ENCODE peak calls at places on chromosomes 13 and 19, in six cellular contexts. One of them, this sample, is unnamed.

GRCh38 chr19:39110263-39110967 is 15.2 kb upstream of the PAK4 start:
- DNase-seq in stimulated activated CD4-positive, alpha-beta T cell treated with anti-CD3 and anti-CD28 coated beads, Interleukin-4, amount 100 ng/mL, for 1 hour: peak; percentile 77
- DNase-seq in GF-D8: no peak
- DNase-seq in tibial nerve: peak; percentile 33
- DNase-seq in breast epithelium: peak; percentile 61
- DNase-seq in GM23338: peak; percentile 75
- DNase-seq in this sample: peak; percentile 58

GRCh38 chr19:1136201-1136600 is 32.4 kb downstream of the GPX4 start:
- DNase-seq in tibial nerve: no peak
- DNase-seq in GM23338: no peak
- DNase-seq in GF-D8: no peak
- DNase-seq in breast epithelium: peak; percentile 59
- DNase-seq in stimulated activated CD4-positive, alpha-beta T cell treated with anti-CD3 and anti-CD28 coated beads, Interleukin-4, amount 100 ng/mL, for 1 hour: no peak
- DNase-seq in this sample: no peak

GRCh38 chr13:112562786-112563383 is 25.1 kb downstream of the TUBGCP3 start:
- DNase-seq in stimulated activated CD4-positive, alpha-beta T cell treated with anti-CD3 and anti-CD28 coated beads, Interleukin-4, amount 100 ng/mL, for 1 hour: no peak
- DNase-seq in tibial nerve: no peak
- DNase-seq in GF-D8: no peak
- DNase-seq in GM23338: no peak
- DNase-seq in breast epithelium: no peak
- DNase-seq in this sample: no peak

GRCh38 chr13:67229438-67230242 is 496 bp downstream of the PCDH9 start:
- DNase-seq in stimulated activated CD4-positive, alpha-beta T cell treated with anti-CD3 and anti-CD28 coated beads, Interleukin-4, amount 100 ng/mL, for 1 hour: no peak
- DNase-seq in tibial nerve: no peak
- DNase-seq in GM23338: peak; percentile 10
- DNase-seq in GF-D8: no peak
- DNase-seq in breast epithelium: no peak
- DNase-seq in this sample: no peak

GRCh38 chr13:46778879-46779278 is 18.1 kb downstream of the ESD start:
- DNase-seq in GF-D8: no peak
- DNase-seq in stimulated activated CD4-positive, alpha-beta T cell treated with anti-CD3 and anti-CD28 coated beads, Interleukin-4, amount 100 ng/mL, for 1 hour: no peak
- DNase-seq in breast epithelium: no peak
- DNase-seq in tibial nerve: no peak
- DNase-seq in GM23338: no peak
- DNase-seq in this sample: no peak

GRCh38 chr13:91399189-91400093 is 1.0 kb downstream of the GPC5 start:
- DNase-seq in GM23338: peak; percentile 43
- DNase-seq in tibial nerve: no peak
- DNase-seq in breast epithelium: no peak
- DNase-seq in stimulated activated CD4-positive, alpha-beta T cell treated with anti-CD3 and anti-CD28 coated beads, Interleukin-4, amount 100 ng/mL, for 1 hour: peak; percentile 9
- DNase-seq in GF-D8: no peak
- DNase-seq in this sample: no peak

GRCh38 chr13:31199849-31200635 is at the start of gene B3GLCT:
- DNase-seq in breast epithelium: peak; percentile 48
- DNase-seq in GM23338: peak; percentile 81
- DNase-seq in GF-D8: no peak
- DNase-seq in tibial nerve: peak; percentile 51
- DNase-seq in stimulated activated CD4-positive, alpha-beta T cell treated with anti-CD3 and anti-CD28 coated beads, Interleukin-4, amount 100 ng/mL, for 1 hour: peak; percentile 79
- DNase-seq in this sample: peak; percentile 65

GRCh38 chr19:4639531-4640246 is 373 bp downstream of the TNFAIP8L1 start:
- DNase-seq in GM23338: no peak
- DNase-seq in stimulated activated CD4-positive, alpha-beta T cell treated with anti-CD3 and anti-CD28 coated beads, Interleukin-4, amount 100 ng/mL, for 1 hour: no peak
- DNase-seq in breast epithelium: no peak
- DNase-seq in tibial nerve: no peak
- DNase-seq in GF-D8: no peak
- DNase-seq in this sample: no peak

GRCh38 chr19:49560358-49560900 is 19.9 kb downstream of the NOSIP start:
- DNase-seq in tibial nerve: no peak
- DNase-seq in GF-D8: no peak
- DNase-seq in GM23338: no peak
- DNase-seq in breast epithelium: peak; percentile 31
- DNase-seq in stimulated activated CD4-positive, alpha-beta T cell treated with anti-CD3 and anti-CD28 coated beads, Interleukin-4, amount 100 ng/mL, for 1 hour: peak; percentile 38
- DNase-seq in this sample: no peak

GRCh38 chr19:53328967-53329366 is 4.6 kb upstream of the ZNF845 start:
- DNase-seq in stimulated activated CD4-positive, alpha-beta T cell treated with anti-CD3 and anti-CD28 coated beads, Interleukin-4, amount 100 ng/mL, for 1 hour: no peak
- DNase-seq in tibial nerve: no peak
- DNase-seq in GF-D8: no peak
- DNase-seq in breast epithelium: no peak
- DNase-seq in GM23338: peak; percentile 75
- DNase-seq in this sample: no peak

GRCh38 chr13:33994198-33994597 is 176.2 kb downstream of the RFC3 start:
- DNase-seq in GM23338: no peak
- DNase-seq in tibial nerve: no peak
- DNase-seq in GF-D8: no peak
- DNase-seq in breast epithelium: no peak
- DNase-seq in stimulated activated CD4-positive, alpha-beta T cell treated with anti-CD3 and anti-CD28 coated beads, Interleukin-4, amount 100 ng/mL, for 1 hour: no peak
- DNase-seq in this sample: no peak

GRCh38 chr13:48142437-48142836 is 47.5 kb upstream of the MED4 start:
- DNase-seq in GM23338: no peak
- DNase-seq in tibial nerve: no peak
- DNase-seq in GF-D8: peak; percentile 95
- DNase-seq in stimulated activated CD4-positive, alpha-beta T cell treated with anti-CD3 and anti-CD28 coated beads, Interleukin-4, amount 100 ng/mL, for 1 hour: no peak
- DNase-seq in breast epithelium: no peak
- DNase-seq in this sample: no peak

GRCh38 chr13:79183231-79183630 is 222.8 kb downstream of the RBM26 start:
- DNase-seq in stimulated activated CD4-positive, alpha-beta T cell treated with anti-CD3 and anti-CD28 coated beads, Interleukin-4, amount 100 ng/mL, for 1 hour: no peak
- DNase-seq in breast epithelium: no peak
- DNase-seq in GF-D8: no peak
- DNase-seq in tibial nerve: no peak
- DNase-seq in GM23338: no peak
- DNase-seq in this sample: no peak

GRCh38 chr19:29811125-29812079 is at the start of gene CCNE1:
- DNase-seq in GM23338: peak; percentile 85
- DNase-seq in GF-D8: peak; percentile 51
- DNase-seq in tibial nerve: peak; percentile 88
- DNase-seq in stimulated activated CD4-positive, alpha-beta T cell treated with anti-CD3 and anti-CD28 coated beads, Interleukin-4, amount 100 ng/mL, for 1 hour: peak; percentile 98
- DNase-seq in breast epithelium: peak; percentile 83
- DNase-seq in this sample: peak; percentile 88

GRCh38 chr13:31896427-31896826 is 135.1 kb upstream of the FRY start:
- DNase-seq in stimulated activated CD4-positive, alpha-beta T cell treated with anti-CD3 and anti-CD28 coated beads, Interleukin-4, amount 100 ng/mL, for 1 hour: no peak
- DNase-seq in GM23338: no peak
- DNase-seq in GF-D8: no peak
- DNase-seq in tibial nerve: no peak
- DNase-seq in breast epithelium: no peak
- DNase-seq in this sample: no peak

GRCh38 chr19:7701654-7702457 is at the start of gene FCER2:
- DNase-seq in tibial nerve: no peak
- DNase-seq in GM23338: no peak
- DNase-seq in breast epithelium: no peak
- DNase-seq in GF-D8: no peak
- DNase-seq in stimulated activated CD4-positive, alpha-beta T cell treated with anti-CD3 and anti-CD28 coated beads, Interleukin-4, amount 100 ng/mL, for 1 hour: no peak
- DNase-seq in this sample: no peak

GRCh38 chr19:46861691-46862503 is 1.1 kb downstream of the ARHGAP35 start:
- DNase-seq in stimulated activated CD4-positive, alpha-beta T cell treated with anti-CD3 and anti-CD28 coated beads, Interleukin-4, amount 100 ng/mL, for 1 hour: no peak
- DNase-seq in GF-D8: no peak
- DNase-seq in breast epithelium: no peak
- DNase-seq in tibial nerve: no peak
- DNase-seq in GM23338: peak; percentile 43
- DNase-seq in this sample: no peak

GRCh38 chr13:34462843-34463242 is 479.2 kb upstream of the NBEA start:
- DNase-seq in GM23338: no peak
- DNase-seq in tibial nerve: no peak
- DNase-seq in stimulated activated CD4-positive, alpha-beta T cell treated with anti-CD3 and anti-CD28 coated beads, Interleukin-4, amount 100 ng/mL, for 1 hour: no peak
- DNase-seq in GF-D8: no peak
- DNase-seq in breast epithelium: no peak
- DNase-seq in this sample: no peak

GRCh38 chr13:30572859-30573275 is 44.9 kb upstream of the USPL1 start:
- DNase-seq in stimulated activated CD4-positive, alpha-beta T cell treated with anti-CD3 and anti-CD28 coated beads, Interleukin-4, amount 100 ng/mL, for 1 hour: no peak
- DNase-seq in breast epithelium: no peak
- DNase-seq in tibial nerve: no peak
- DNase-seq in GF-D8: peak; percentile 47
- DNase-seq in GM23338: peak; percentile 47
- DNase-seq in this sample: no peak

GRCh38 chr19:17423429-17424208 is 3.8 kb downstream of the MVB12A start:
- DNase-seq in tibial nerve: no peak
- DNase-seq in breast epithelium: no peak
- DNase-seq in GF-D8: no peak
- DNase-seq in GM23338: no peak
- DNase-seq in stimulated activated CD4-positive, alpha-beta T cell treated with anti-CD3 and anti-CD28 coated beads, Interleukin-4, amount 100 ng/mL, for 1 hour: no peak
- DNase-seq in this sample: no peak

GRCh38 chr13:65585346-65585745 is 1644.8 kb downstream of the PCDH9 start:
- DNase-seq in tibial nerve: no peak
- DNase-seq in GM23338: no peak
- DNase-seq in breast epithelium: no peak
- DNase-seq in GF-D8: no peak
- DNase-seq in stimulated activated CD4-positive, alpha-beta T cell treated with anti-CD3 and anti-CD28 coated beads, Interleukin-4, amount 100 ng/mL, for 1 hour: no peak
- DNase-seq in this sample: no peak

GRCh38 chr13:94121686-94122085 is 357.8 kb downstream of the DCT start:
- DNase-seq in tibial nerve: no peak
- DNase-seq in GM23338: no peak
- DNase-seq in GF-D8: no peak
- DNase-seq in stimulated activated CD4-positive, alpha-beta T cell treated with anti-CD3 and anti-CD28 coated beads, Interleukin-4, amount 100 ng/mL, for 1 hour: no peak
- DNase-seq in breast epithelium: no peak
- DNase-seq in this sample: no peak

This sample was measured in prostate gland.